ENCODE peak calls at places on chromosomes 3 and 15, in five cellular contexts. L, V, S, J and Z are unnamed samples.

GRCh38 chr3:77563012-77563411 is 523.1 kb downstream of the ROBO2 start:
- DNase-seq in J (no peak), S (no peak), L (no peak), V (no peak), Z (no peak)

GRCh38 chr3:131655076-131655685 is 152.4 kb upstream of the MRPL3 start:
- DNase-seq in L (no peak), J (peak; percentile 70), S (no peak), V (no peak), Z (peak; percentile 12)

GRCh38 chr15:50860824-50861223 is 47.7 kb upstream of the AP4E1 start:
- DNase-seq in J (no peak), L (no peak), S (no peak), V (no peak), Z (no peak)

GRCh38 chr15:39232512-39232911 is 348.4 kb upstream of the THBS1 start:
- DNase-seq in S (no peak), V (no peak), J (no peak), L (peak; percentile 9), Z (peak; percentile 90)

GRCh38 chr3:144491333-144491732 is 519.7 kb downstream of the DIPK2A start:
- DNase-seq in J (no peak), S (no peak), L (no peak), V (no peak), Z (no peak)

GRCh38 chr3:39101022-39101689 is 6.3 kb downstream of the GORASP1 start:
- DNase-seq in V (no peak), S (no peak), L (no peak), J (peak; percentile 46), Z (peak; percentile 44)

GRCh38 chr3:185701891-185702563 is 115.9 kb downstream of the SENP2 start:
- DNase-seq in J (peak; percentile 18), L (no peak), S (no peak), V (no peak), Z (no peak)

GRCh38 chr15:67175643-67176071 is 78.8 kb downstream of the AAGAB start:
- DNase-seq in L (peak; percentile 60), V (peak; percentile 48), S (peak; percentile 63), J (no peak), Z (peak; percentile 54)

GRCh38 chr3:49869525-49870126 is at the start of gene CAMKV:
- DNase-seq in J (peak; percentile 63), S (no peak), V (no peak), L (no peak), Z (no peak)

GRCh38 chr3:188262913-188263683 is 109.1 kb downstream of the LPP start:
- DNase-seq in V (no peak), L (no peak), S (no peak), J (no peak), Z (peak; percentile 97)

GRCh38 chr3:130935761-130936160 is 41.9 kb downstream of the ATP2C1 start:
- DNase-seq in S (no peak), J (no peak), V (no peak), L (no peak), Z (peak; percentile 73)

GRCh38 chr3:195221015-195221853 is 49.7 kb downstream of the XXYLT1 start:
- DNase-seq in J (no peak), S (no peak), L (peak; percentile 40), V (peak; percentile 44), Z (no peak)

GRCh38 chr3:77605308-77605707 is 565.4 kb downstream of the ROBO2 start:
- DNase-seq in S (no peak), J (no peak), V (no peak), L (no peak), Z (no peak)

GRCh38 chr3:126983276-126983652 is 349 bp downstream of the PLXNA1 start:
- DNase-seq in L (no peak), J (no peak), S (no peak), V (no peak), Z (no peak)

GRCh38 chr3:27326211-27326948 is 42.8 kb downstream of the NEK10 start:
- DNase-seq in S (peak; percentile 15), J (no peak), L (no peak), V (no peak), Z (peak; percentile 93)

GRCh38 chr15:98844261-98844660 is 163.3 kb downstream of the PGPEP1L start:
- DNase-seq in J (no peak), V (no peak), S (no peak), L (no peak), Z (no peak)

GRCh38 chr3:148957586-148957985 is 33.8 kb upstream of the GYG1 start:
- DNase-seq in L (no peak), S (no peak), V (no peak), J (peak; percentile 69), Z (no peak)

GRCh38 chr3:52518723-52519444 is 14.8 kb downstream of the NT5DC2 start:
- DNase-seq in V (peak; percentile 67), S (no peak), L (peak; percentile 55), J (no peak), Z (no peak)

GRCh38 chr3:116064646-116065045 is 380.6 kb downstream of the LSAMP start:
- DNase-seq in J (no peak), L (no peak), V (no peak), S (no peak), Z (no peak)
- TF ChIP-seq CTCF in J (no peak), L (no peak), V (no peak), S (no peak), Z (no peak)

GRCh38 chr3:42527368-42527917 is 25.0 kb downstream of the VIPR1 start:
- DNase-seq in L (no peak), S (no peak), V (no peak), J (no peak), Z (no peak)

GRCh38 chr3:42531470-42531869 is 29.0 kb downstream of the VIPR1 start:
- DNase-seq in V (peak; percentile 26), S (no peak), J (no peak), L (no peak), Z (no peak)

GRCh38 chr3:42529463-42529862 is 27.0 kb downstream of the VIPR1 start:
- DNase-seq in S (peak; percentile 28), V (peak; percentile 27), L (no peak), J (no peak), Z (no peak)

GRCh38 chr3:42532229-42532628 is 29.8 kb downstream of the VIPR1 start:
- DNase-seq in J (no peak), L (no peak), S (no peak), V (peak; percentile 25), Z (no peak)

GRCh38 chr3:42530073-42530472 is 27.6 kb downstream of the VIPR1 start:
- DNase-seq in L (no peak), V (no peak), J (no peak), S (no peak), Z (no peak)
- H3K4me3 ChIP-seq in L (no peak overlapping the region), V (no peak overlapping the region), J (no peak overlapping the region), S (no peak overlapping the region), Z (no peak overlapping the region)

GRCh38 chr3:65422154-65422553 is 616.6 kb downstream of the MAGI1 start:
- DNase-seq in S (no peak), J (no peak), V (no peak), L (no peak), Z (no peak)

GRCh38 chr3:65425880-65426279 is 612.8 kb downstream of the MAGI1 start:
- DNase-seq in J (no peak), V (no peak), S (no peak), L (no peak), Z (peak; percentile 36)
- TF ChIP-seq CTCF in J (peak; percentile 15), V (peak; percentile 10), S (no peak), L (peak; percentile 27), Z (peak; percentile 54)

DNA sequence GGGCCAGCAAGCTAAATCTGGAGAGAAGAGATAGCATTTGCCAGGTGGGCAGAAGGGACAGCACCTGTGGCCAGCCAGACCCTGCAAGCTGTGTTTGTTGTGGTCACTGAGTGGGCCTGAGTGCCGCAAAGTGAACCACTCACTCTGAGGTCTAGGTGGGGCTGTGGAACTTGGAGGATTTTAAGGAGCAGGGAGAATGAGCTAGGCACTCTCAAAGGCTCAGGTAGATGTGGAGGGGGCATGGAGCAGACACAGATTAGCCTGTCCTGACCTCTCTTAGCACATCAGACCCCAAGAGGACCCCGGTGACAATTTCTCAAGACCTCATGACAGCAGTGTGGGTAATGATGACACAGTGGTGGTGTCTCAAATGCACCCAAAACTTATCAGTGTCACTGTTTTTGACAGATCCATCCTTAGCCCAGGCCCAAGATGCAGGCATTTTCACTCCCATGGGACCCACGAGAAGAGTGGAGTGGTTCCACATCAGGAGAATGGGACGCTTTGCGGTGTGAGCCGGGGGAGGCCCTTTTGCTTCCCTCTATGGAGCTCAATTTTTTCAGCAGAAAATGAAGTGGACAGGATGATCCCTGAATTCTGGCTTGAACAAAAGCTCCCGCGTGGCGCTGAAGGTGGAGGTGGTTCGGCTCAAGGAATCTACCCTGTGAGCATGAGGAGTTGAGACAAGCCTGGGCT is 43.8 kb upstream of the TLE3 start:
- DNase-seq in L (no peak), S (no peak), J (no peak), V (no peak), Z (no peak)
- H3K4me3 ChIP-seq in L (no peak overlapping the region), S (peak overlapping the region; percentile 2), J (no peak overlapping the region), V (peak overlapping the region; percentile 2), Z (no peak overlapping the region)

GRCh38 chr3:32421991-32422859 is 30.6 kb downstream of the CMTM7 start:
- DNase-seq in S (peak; percentile 80), J (no peak), V (peak; percentile 68), L (peak; percentile 82), Z (peak; percentile 75)

GRCh38 chr3:32422943-32423342 is 31.3 kb downstream of the CMTM7 start:
- DNase-seq in L (no peak), J (peak; percentile 43), S (no peak), V (no peak), Z (no peak)

GRCh38 chr3:32421185-32421584 is 29.5 kb downstream of the CMTM7 start:
- DNase-seq in S (no peak), J (no peak), V (no peak), L (no peak), Z (no peak)

GRCh38 chr3:32419766-32420137 is 28.1 kb downstream of the CMTM7 start:
- DNase-seq in J (no peak), V (no peak), S (no peak), L (no peak), Z (no peak)

DNA sequence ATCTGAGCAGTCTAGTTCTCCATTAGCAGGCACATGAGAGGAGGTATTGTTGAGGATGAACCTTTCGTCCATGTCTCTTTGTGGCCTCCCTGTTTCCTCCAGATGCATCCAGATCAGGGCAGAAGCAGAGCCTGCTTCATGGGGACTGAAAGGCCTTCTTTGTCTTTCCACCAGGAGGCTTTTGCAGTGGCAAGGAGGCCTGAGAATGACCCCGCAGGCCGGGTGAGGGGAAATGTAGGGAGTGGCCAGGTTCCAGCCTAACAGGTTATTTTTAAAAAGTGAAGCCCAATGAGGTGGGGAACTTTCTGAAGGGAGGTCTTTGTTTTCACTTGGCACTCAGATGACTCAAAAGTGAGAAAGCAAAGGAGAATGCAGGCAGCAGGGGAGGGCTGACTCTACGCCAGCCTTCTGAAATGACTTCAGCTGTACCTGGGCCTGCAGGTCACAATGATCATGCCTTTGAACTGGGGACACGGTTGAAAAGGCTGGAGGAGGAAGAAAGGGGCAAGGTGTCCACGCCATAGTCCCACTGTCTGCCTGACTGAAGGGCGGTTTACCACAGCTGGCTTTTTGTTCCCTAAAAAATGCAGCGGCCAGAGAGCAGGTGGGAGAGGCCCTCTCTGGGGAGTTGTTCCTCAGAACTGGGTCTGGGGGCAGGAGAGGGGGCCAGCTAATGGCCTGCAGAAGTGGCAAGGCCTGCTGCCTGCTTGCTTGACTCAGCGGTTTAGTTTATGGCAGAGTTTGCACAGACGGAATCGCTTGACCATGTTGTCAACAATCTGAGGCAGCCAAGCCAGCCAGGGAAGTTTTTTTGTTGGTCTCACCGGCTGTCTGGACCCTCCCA is 28.7 kb downstream of the CMTM7 start:
- DNase-seq in J (no peak), S (no peak), L (no peak), V (no peak), Z (no peak)
- TF ChIP-seq CTCF in J (no peak), S (peak; percentile 12), L (no peak), V (no peak), Z (no peak)

GRCh38 chr3:35649405-35649804 is 10.1 kb downstream of the ARPP21 start:
- DNase-seq in S (no peak), V (no peak), L (no peak), J (no peak), Z (no peak)
- H3K4me3 ChIP-seq in S (no peak overlapping the region), V (no peak overlapping the region), L (peak overlapping the region; percentile 80), J (no peak overlapping the region), Z (no peak overlapping the region)